ENCODE peak calls at places on chromosomes 12 and 14, in six cellular contexts. One of them, this sample, is unnamed.
A peak's percentile ranks its signal among the peaks of the same experiment; 100 is the strongest.

GRCh38 chr12:127272864-127273263 is 994.1 kb upstream of the TMEM132C start:
- DNase-seq in K562: no peak
- DNase-seq in HepG2: no peak
- DNase-seq in GM23338: no peak
- DNase-seq in GM23248: peak; percentile 99
- DNase-seq in neural progenitor cell: no peak
- DNase-seq in this sample: no peak

GRCh38 chr12:111867531-111867930 is 25.5 kb downstream of the MAPKAPK5 start:
- DNase-seq in K562: no peak
- DNase-seq in neural progenitor cell: no peak
- DNase-seq in GM23248: no peak
- DNase-seq in GM23338: peak; percentile 14
- DNase-seq in HepG2: no peak
- DNase-seq in this sample: no peak

GRCh38 chr12:7935773-7936581 is at the start of gene SLC2A3:
- DNase-seq in GM23338: peak; percentile 90
- DNase-seq in neural progenitor cell: peak; percentile 72
- DNase-seq in K562: peak; percentile 68
- DNase-seq in HepG2: peak; percentile 84
- DNase-seq in GM23248: peak; percentile 94
- DNase-seq in this sample: peak; percentile 53

GRCh38 chr14:101118746-101119610 is 215.5 kb upstream of the RTL1 start:
- DNase-seq in HepG2: no peak
- DNase-seq in neural progenitor cell: no peak
- DNase-seq in K562: no peak
- DNase-seq in GM23338: no peak
- DNase-seq in GM23248: no peak
- DNase-seq in this sample: peak; percentile 54

GRCh38 chr12:53174881-53175491 is 5.5 kb upstream of the ZNF740 start:
- DNase-seq in neural progenitor cell: peak; percentile 59
- DNase-seq in K562: peak; percentile 22
- DNase-seq in GM23248: peak; percentile 67
- DNase-seq in HepG2: peak; percentile 94
- DNase-seq in GM23338: peak; percentile 95
- DNase-seq in this sample: no peak

GRCh38 chr12:110932048-110932447 is 11.7 kb upstream of the MYL2 start:
- DNase-seq in GM23338: peak; percentile 68
- DNase-seq in K562: no peak
- DNase-seq in HepG2: no peak
- DNase-seq in GM23248: peak; percentile 26
- DNase-seq in neural progenitor cell: peak; percentile 31
- DNase-seq in this sample: no peak

GRCh38 chr14:88546621-88547385 is 8.0 kb downstream of the PTPN21 start:
- DNase-seq in GM23248: peak; percentile 6
- DNase-seq in GM23338: no peak
- DNase-seq in HepG2: no peak
- DNase-seq in K562: no peak
- DNase-seq in neural progenitor cell: no peak
- DNase-seq in this sample: no peak

GRCh38 chr12:62205348-62205747 is 54.9 kb upstream of the USP15 start:
- DNase-seq in GM23248: no peak
- DNase-seq in neural progenitor cell: no peak
- DNase-seq in GM23338: no peak
- DNase-seq in HepG2: peak; percentile 63
- DNase-seq in K562: no peak
- DNase-seq in this sample: no peak

GRCh38 chr12:125228519-125229260 is 163.5 kb downstream of the AACS start:
- DNase-seq in GM23338: peak; percentile 70
- DNase-seq in GM23248: no peak
- DNase-seq in K562: peak; percentile 38
- DNase-seq in HepG2: no peak
- DNase-seq in neural progenitor cell: no peak
- DNase-seq in this sample: no peak

GRCh38 chr12:56805282-56805855 is 42.2 kb downstream of the HSD17B6 start:
- DNase-seq in neural progenitor cell: no peak
- DNase-seq in HepG2: no peak
- DNase-seq in GM23338: no peak
- DNase-seq in K562: no peak
- DNase-seq in GM23248: no peak
- DNase-seq in this sample: no peak

GRCh38 chr14:106631886-106632285 is 1105.5 kb downstream of the TMEM121 start:
- DNase-seq in K562: no peak
- DNase-seq in neural progenitor cell: no peak
- DNase-seq in GM23248: no peak
- DNase-seq in GM23338: no peak
- DNase-seq in HepG2: no peak
- DNase-seq in this sample: no peak

GRCh38 chr14:36605506-36605857 is 23.1 kb upstream of the NKX2-8 start:
- DNase-seq in neural progenitor cell: no peak
- DNase-seq in K562: no peak
- DNase-seq in GM23248: peak; percentile 51
- DNase-seq in HepG2: peak; percentile 33
- DNase-seq in GM23338: peak; percentile 73
- DNase-seq in this sample: no peak

GRCh38 chr14:100096656-100097055 is 31.4 kb downstream of the EVL start:
- DNase-seq in neural progenitor cell: no peak
- DNase-seq in K562: no peak
- DNase-seq in GM23338: no peak
- DNase-seq in HepG2: no peak
- DNase-seq in GM23248: peak; percentile 83
- DNase-seq in this sample: no peak

GRCh38 chr14:68857671-68858070 is 64.8 kb upstream of the ZFP36L1 start:
- DNase-seq in GM23248: no peak
- DNase-seq in HepG2: no peak
- DNase-seq in K562: no peak
- DNase-seq in GM23338: no peak
- DNase-seq in neural progenitor cell: no peak
- DNase-seq in this sample: no peak

GRCh38 chr14:31964979-31965734 is 111.9 kb upstream of the ARHGAP5 start:
- DNase-seq in K562: no peak
- DNase-seq in GM23248: no peak
- DNase-seq in HepG2: no peak
- DNase-seq in neural progenitor cell: no peak
- DNase-seq in GM23338: no peak
- DNase-seq in this sample: no peak

GRCh38 chr14:62691613-62692489 is 353.4 kb downstream of the KCNH5 start:
- DNase-seq in GM23248: peak; percentile 78
- DNase-seq in K562: no peak
- DNase-seq in neural progenitor cell: no peak
- DNase-seq in HepG2: peak; percentile 97
- DNase-seq in GM23338: no peak
- DNase-seq in this sample: no peak

GRCh38 chr14:33532581-33532980 is 418.3 kb downstream of the EGLN3 start:
- DNase-seq in K562: no peak
- DNase-seq in GM23248: no peak
- DNase-seq in neural progenitor cell: no peak
- DNase-seq in GM23338: no peak
- DNase-seq in HepG2: no peak
- DNase-seq in this sample: no peak

DNA sequence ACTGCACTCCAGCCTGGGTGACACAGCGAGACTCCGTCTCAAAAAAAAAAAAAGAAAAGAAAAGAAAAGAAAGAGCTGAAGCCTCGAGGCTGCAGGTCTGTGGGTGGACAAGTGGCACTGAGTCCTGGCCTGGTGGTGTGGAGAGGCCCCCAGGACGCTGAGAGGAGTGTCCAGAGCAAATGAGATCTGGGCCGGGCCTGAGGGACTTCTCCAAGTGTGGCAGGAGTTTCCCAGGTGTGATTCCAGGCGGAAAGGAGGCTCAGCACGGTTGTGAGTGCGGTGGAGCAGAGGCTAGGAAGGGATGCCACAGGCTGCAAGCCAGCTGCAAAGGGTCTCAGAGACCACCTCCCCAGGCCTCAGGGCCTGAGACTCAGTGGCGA is 11.9 kb downstream of the TTC7B start:
- DNase-seq in K562: no peak
- DNase-seq in GM23338: no peak
- DNase-seq in neural progenitor cell: no peak
- DNase-seq in GM23248: no peak
- DNase-seq in HepG2: no peak
- DNase-seq in this sample: no peak
- H3K4me1 ChIP-seq in K562: peaks cover 70% of the 10 kb centered on the region
- H3K4me1 ChIP-seq in GM23338: no peaks in the 10 kb centered on the region
- H3K4me1 ChIP-seq in neural progenitor cell: no peaks in the 10 kb centered on the region
- H3K4me1 ChIP-seq in GM23248: peaks cover 8% of the 10 kb centered on the region
- H3K4me1 ChIP-seq in HepG2: no peaks in the 10 kb centered on the region
- H3K4me1 ChIP-seq in this sample: peaks cover 35% of the 10 kb centered on the region

DNA sequence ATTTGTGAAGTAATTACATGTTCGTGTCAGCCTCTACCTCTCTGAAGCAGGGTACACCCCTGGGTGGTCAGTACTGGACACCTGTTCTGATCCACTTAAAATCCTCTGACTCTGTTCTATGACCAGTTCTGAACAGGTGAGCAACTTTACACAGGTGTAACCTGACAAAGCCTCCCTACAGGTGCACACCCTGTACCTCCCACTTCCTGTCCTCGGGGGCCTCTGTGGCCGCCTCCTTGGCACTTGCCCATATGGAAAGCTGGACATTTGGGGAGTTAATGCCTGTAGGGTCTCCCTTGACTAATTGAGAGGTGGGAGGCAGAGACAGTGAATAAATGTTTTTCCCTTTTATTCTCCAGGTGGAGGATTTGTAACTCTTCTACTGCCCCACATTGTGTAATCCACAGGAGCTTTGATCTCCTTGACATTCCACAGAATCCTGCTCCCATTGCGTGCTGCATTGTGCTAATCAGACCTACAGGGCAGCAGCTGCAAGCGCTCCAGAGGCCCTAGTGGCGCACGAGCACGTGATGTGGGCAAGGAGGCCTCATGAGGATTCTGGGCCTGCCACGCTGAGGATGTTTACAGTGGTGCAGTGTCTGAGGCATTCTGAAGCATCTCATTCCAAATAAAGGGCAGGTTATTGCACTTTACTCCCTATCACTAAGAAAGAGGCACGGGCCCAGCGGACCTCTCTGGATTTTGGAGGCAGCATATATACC is 45.8 kb upstream of the BATF start:
- DNase-seq in GM23338: peak; percentile 73
- DNase-seq in GM23248: no peak
- DNase-seq in K562: no peak
- DNase-seq in HepG2: peak; percentile 78
- DNase-seq in neural progenitor cell: peak; percentile 74
- DNase-seq in this sample: no peak
- H3K27ac ChIP-seq in GM23338: peak overlapping the region; percentile 50
- H3K27ac ChIP-seq in GM23248: no peak overlapping the region
- H3K27ac ChIP-seq in K562: no peak overlapping the region
- H3K27ac ChIP-seq in HepG2: no peak overlapping the region
- H3K27ac ChIP-seq in neural progenitor cell: no peak overlapping the region
- H3K27ac ChIP-seq in this sample: no peak overlapping the region

GRCh38 chr14:103820382-103820781 is 27.0 kb downstream of the PPP1R13B start:
- DNase-seq in K562: no peak
- DNase-seq in GM23248: no peak
- DNase-seq in GM23338: no peak
- DNase-seq in neural progenitor cell: no peak
- DNase-seq in HepG2: no peak
- DNase-seq in this sample: no peak
- H3K4me3 ChIP-seq in K562: no peak overlapping the region
- H3K4me3 ChIP-seq in GM23248: peak overlapping the region; percentile 14
- H3K4me3 ChIP-seq in GM23338: no peak overlapping the region
- H3K4me3 ChIP-seq in neural progenitor cell: peak overlapping the region; percentile 8
- H3K4me3 ChIP-seq in HepG2: peak overlapping the region; percentile 8
- H3K4me3 ChIP-seq in this sample: no peak overlapping the region

GRCh38 chr14:85414142-85414541 is 115.8 kb upstream of the FLRT2 start:
- DNase-seq in neural progenitor cell: no peak
- DNase-seq in K562: no peak
- DNase-seq in GM23338: no peak
- DNase-seq in HepG2: no peak
- DNase-seq in GM23248: no peak
- DNase-seq in this sample: no peak
- H3K4me1 ChIP-seq in neural progenitor cell: no peaks in the 10 kb centered on the region
- H3K4me1 ChIP-seq in K562: no peaks in the 10 kb centered on the region
- H3K4me1 ChIP-seq in GM23338: no peaks in the 10 kb centered on the region
- H3K4me1 ChIP-seq in HepG2: no peaks in the 10 kb centered on the region
- H3K4me1 ChIP-seq in GM23248: peaks cover 28% of the 10 kb centered on the region
- H3K4me1 ChIP-seq in this sample: no peaks in the 10 kb centered on the region

This sample was measured in tibial nerve.